ENCODE peak calls at places on chromosomes 16 and 17, in five cellular contexts. One of them, this sample, is unnamed.

GRCh38 chr16:89383095-89384003 is 107.0 kb downstream of the ANKRD11 start:
- DNase-seq in DMS53: peak
- DNase-seq in HuH-7: peak
- DNase-seq in Caki2: peak
- DNase-seq in ELF-1: peak
- DNase-seq in this sample: no peak

GRCh38 chr17:17119533-17119932 is 77.3 kb downstream of the MPRIP start:
- DNase-seq in DMS53: peak
- DNase-seq in HuH-7: no peak
- DNase-seq in Caki2: peak
- DNase-seq in ELF-1: no peak
- DNase-seq in this sample: no peak

GRCh38 chr16:31380201-31380600 is 12.9 kb upstream of the ITGAD start:
- DNase-seq in DMS53: no peak
- DNase-seq in HuH-7: no peak
- DNase-seq in Caki2: no peak
- DNase-seq in ELF-1: no peak
- DNase-seq in this sample: no peak

GRCh38 chr16:60261425-60261824 is 1527.3 kb upstream of the GOT2 start:
- DNase-seq in DMS53: no peak
- DNase-seq in HuH-7: no peak
- DNase-seq in Caki2: no peak
- DNase-seq in ELF-1: no peak
- DNase-seq in this sample: no peak

GRCh38 chr17:34758747-34759146 is 179.4 kb downstream of the TMEM132E start:
- DNase-seq in DMS53: no peak
- DNase-seq in HuH-7: no peak
- DNase-seq in Caki2: no peak
- DNase-seq in ELF-1: no peak
- DNase-seq in this sample: no peak

GRCh38 chr16:78390070-78390469 is 290.6 kb downstream of the WWOX start:
- DNase-seq in DMS53: no peak
- DNase-seq in HuH-7: no peak
- DNase-seq in Caki2: no peak
- DNase-seq in ELF-1: no peak
- DNase-seq in this sample: no peak

GRCh38 chr16:65388592-65388991 is 266.7 kb upstream of the CDH11 start:
- DNase-seq in DMS53: no peak
- DNase-seq in HuH-7: no peak
- DNase-seq in Caki2: no peak
- DNase-seq in ELF-1: no peak
- DNase-seq in this sample: no peak

GRCh38 chr17:40486513-40487370 is 14.7 kb downstream of the TNS4 start:
- DNase-seq in DMS53: no peak
- DNase-seq in HuH-7: no peak
- DNase-seq in Caki2: peak
- DNase-seq in ELF-1: no peak
- DNase-seq in this sample: no peak

GRCh38 chr17:31321971-31322370 is 549 bp upstream of the EVI2A start:
- DNase-seq in DMS53: no peak
- DNase-seq in HuH-7: no peak
- DNase-seq in Caki2: no peak
- DNase-seq in ELF-1: no peak
- DNase-seq in this sample: no peak

This sample was measured in midbrain.